ENCODE peak calls at places on chromosomes 7 and 10, in four cellular contexts. One of them, this sample, is unnamed.

GRCh38 chr7:75795831-75796285 is 17.7 kb downstream of the CCL24 start:
- DNase-seq in K562: peak; percentile 61
- DNase-seq in A549: no peak
- DNase-seq in NB4: peak; percentile 72
- DNase-seq in this sample: no peak

GRCh38 chr10:102613286-102613685 is 31.0 kb upstream of the TRIM8 start:
- DNase-seq in A549: no peak
- DNase-seq in NB4: no peak
- DNase-seq in K562: no peak
- DNase-seq in this sample: no peak

GRCh38 chr10:124993728-124994451 is 52.0 kb downstream of the ZRANB1 start:
- DNase-seq in NB4: no peak
- DNase-seq in A549: no peak
- DNase-seq in K562: no peak
- DNase-seq in this sample: no peak

GRCh38 chr7:1665721-1666250 is 4.3 kb upstream of the ELFN1 start:
- DNase-seq in K562: peak; percentile 57
- DNase-seq in A549: no peak
- DNase-seq in NB4: peak; percentile 66
- DNase-seq in this sample: no peak

GRCh38 chr7:69906309-69906995 is 308.2 kb downstream of the AUTS2 start:
- DNase-seq in K562: peak; percentile 6
- DNase-seq in A549: no peak
- DNase-seq in NB4: peak; percentile 90
- DNase-seq in this sample: no peak

GRCh38 chr7:22582860-22583640 is 83.1 kb upstream of the STEAP1B start:
- DNase-seq in A549: peak; percentile 48
- DNase-seq in NB4: no peak
- DNase-seq in K562: no peak
- DNase-seq in this sample: no peak

GRCh38 chr10:6766061-6766460 is 186.0 kb upstream of the PRKCQ start:
- DNase-seq in K562: no peak
- DNase-seq in NB4: peak; percentile 37
- DNase-seq in A549: no peak
- DNase-seq in this sample: no peak

GRCh38 chr10:73785721-73786511 is 510 bp downstream of the ZSWIM8 start:
- DNase-seq in NB4: peak; percentile 64
- DNase-seq in A549: no peak
- DNase-seq in K562: peak; percentile 72
- DNase-seq in this sample: no peak

GRCh38 chr10:110365356-110366143 is 60.8 kb upstream of the SMNDC1 start:
- DNase-seq in NB4: no peak
- DNase-seq in A549: no peak
- DNase-seq in K562: no peak
- DNase-seq in this sample: no peak

GRCh38 chr7:116197355-116197754 is 13.0 kb upstream of the TES start:
- DNase-seq in K562: no peak
- DNase-seq in NB4: no peak
- DNase-seq in A549: no peak
- DNase-seq in this sample: no peak

GRCh38 chr10:71427246-71427645 is 30.5 kb downstream of the CDH23 start:
- DNase-seq in K562: no peak
- DNase-seq in NB4: no peak
- DNase-seq in A549: no peak
- DNase-seq in this sample: no peak

GRCh38 chr10:68208424-68209042 is 23.4 kb downstream of the ATOH7 start:
- DNase-seq in K562: peak; percentile 62
- DNase-seq in A549: peak; percentile 78
- DNase-seq in NB4: peak; percentile 79
- DNase-seq in this sample: peak; percentile 72

GRCh38 chr10:126334272-126334671 is 54.0 kb downstream of the ADAM12 start:
- DNase-seq in NB4: no peak
- DNase-seq in K562: no peak
- DNase-seq in A549: no peak
- DNase-seq in this sample: no peak

GRCh38 chr10:49081532-49082275 is 33.6 kb downstream of the VSTM4 start:
- DNase-seq in NB4: no peak
- DNase-seq in A549: no peak
- DNase-seq in K562: no peak
- DNase-seq in this sample: peak; percentile 67

DNA sequence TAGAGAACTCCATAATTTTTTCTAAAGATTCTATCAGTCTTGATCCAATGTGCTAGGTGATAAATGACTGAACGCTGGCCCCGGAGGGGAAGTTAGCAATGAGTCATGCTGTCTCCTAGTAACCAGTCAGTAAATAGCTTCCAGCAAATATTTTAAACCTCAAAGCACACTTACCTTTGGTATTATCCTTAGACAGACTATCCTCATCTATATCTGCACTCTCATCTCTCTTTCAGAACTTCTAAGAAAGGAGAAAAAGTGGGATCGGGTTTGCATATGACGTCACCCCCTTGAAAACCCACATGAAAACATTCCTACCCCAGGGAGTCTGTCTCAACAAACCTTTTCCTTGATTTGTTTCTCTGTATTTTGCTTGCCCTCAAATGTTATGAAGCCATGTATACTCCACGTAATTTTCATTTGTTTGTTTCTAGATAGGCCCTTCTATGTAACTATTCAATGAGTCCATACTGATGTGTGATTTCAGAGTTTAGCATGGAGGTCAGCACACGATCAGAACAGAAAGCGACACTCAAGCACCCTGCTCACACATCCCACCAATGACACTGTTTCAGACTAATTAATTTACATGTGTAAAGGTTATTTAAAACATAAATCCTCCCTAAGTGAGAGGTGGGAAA is 174.9 kb upstream of the NRP1 start:
- DNase-seq in A549: peak; percentile 68
- DNase-seq in K562: peak; percentile 41
- DNase-seq in NB4: peak; percentile 56
- DNase-seq in this sample: peak; percentile 92
- TF ChIP-seq MYC in A549: no peak
- TF ChIP-seq MYC in K562: no peak
- TF ChIP-seq MYC in NB4: no peak
- TF ChIP-seq MYC in this sample: no peak

DNA sequence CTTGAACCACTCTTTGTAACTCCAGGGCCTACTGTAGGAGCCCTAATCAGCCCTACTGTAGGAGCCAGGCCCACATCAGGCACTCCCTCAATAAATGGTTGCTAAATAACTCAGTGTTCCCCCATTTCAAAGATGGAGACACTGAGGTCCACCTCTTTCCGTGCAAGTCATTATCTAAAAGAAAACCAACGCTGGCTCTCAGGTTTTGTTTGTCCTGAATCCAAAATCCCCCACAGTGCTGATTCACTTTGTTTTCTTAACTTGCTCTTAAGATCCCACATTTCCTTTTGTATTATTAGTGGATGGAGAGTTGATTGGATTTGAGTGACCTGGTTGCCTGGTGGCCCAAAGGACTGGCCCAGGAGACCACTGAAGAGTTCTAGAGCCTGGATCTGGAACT is 146.7 kb downstream of the KCNMA1 start:
- DNase-seq in K562: no peak
- DNase-seq in NB4: no peak
- DNase-seq in A549: no peak
- DNase-seq in this sample: no peak
- TF ChIP-seq MYC in K562: no peak
- TF ChIP-seq MYC in NB4: no peak
- TF ChIP-seq MYC in A549: no peak
- TF ChIP-seq MYC in this sample: no peak

DNA sequence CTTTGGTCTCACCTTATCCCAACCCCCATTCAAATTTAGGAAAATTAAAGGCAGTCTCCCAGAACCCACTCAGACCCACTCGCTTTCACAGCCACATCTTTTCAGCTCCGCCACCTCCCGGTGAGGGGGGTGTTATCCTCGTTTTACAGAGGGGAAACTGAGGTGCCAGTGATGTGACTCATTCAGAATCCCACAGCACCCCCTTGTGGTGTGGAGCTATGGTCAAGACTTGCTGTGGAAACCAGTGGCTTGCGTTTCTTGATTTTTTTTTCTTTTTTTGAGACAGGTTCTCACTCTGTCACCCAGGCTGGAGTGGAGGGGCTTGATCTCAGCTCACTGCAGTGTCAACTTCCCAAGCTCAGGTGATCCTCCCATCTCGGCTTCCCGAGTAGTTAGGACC is 27.6 kb downstream of the SLC35G1 start:
- DNase-seq in NB4: peak; percentile 25
- DNase-seq in A549: no peak
- DNase-seq in K562: peak; percentile 34
- DNase-seq in this sample: no peak
- TF ChIP-seq MYC in NB4: no peak
- TF ChIP-seq MYC in A549: no peak
- TF ChIP-seq MYC in K562: no peak
- TF ChIP-seq MYC in this sample: no peak

DNA sequence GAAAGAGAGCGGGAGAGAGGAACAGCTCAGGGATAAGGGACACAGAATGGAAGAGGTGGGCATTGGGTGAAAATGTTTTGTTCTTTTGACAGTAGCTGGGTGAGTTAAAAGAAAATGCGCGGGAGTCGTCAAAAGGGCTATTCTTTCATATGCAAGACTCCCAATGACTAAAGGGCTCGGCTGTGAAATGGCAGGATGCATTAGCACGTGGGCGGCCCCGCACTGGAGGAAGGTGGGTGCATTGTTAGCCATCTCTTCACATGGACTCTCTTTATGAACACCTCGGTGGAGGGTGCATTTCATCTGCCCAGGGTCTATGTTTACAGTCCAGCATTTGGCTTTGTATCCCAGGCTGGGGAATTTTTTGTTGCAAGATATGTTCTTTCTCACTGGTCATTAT is 49.5 kb downstream of the NRAP start:
- DNase-seq in K562: no peak
- DNase-seq in A549: no peak
- DNase-seq in NB4: no peak
- DNase-seq in this sample: no peak
- TF ChIP-seq MYC in K562: no peak
- TF ChIP-seq MYC in A549: no peak
- TF ChIP-seq MYC in NB4: no peak
- TF ChIP-seq MYC in this sample: no peak

DNA sequence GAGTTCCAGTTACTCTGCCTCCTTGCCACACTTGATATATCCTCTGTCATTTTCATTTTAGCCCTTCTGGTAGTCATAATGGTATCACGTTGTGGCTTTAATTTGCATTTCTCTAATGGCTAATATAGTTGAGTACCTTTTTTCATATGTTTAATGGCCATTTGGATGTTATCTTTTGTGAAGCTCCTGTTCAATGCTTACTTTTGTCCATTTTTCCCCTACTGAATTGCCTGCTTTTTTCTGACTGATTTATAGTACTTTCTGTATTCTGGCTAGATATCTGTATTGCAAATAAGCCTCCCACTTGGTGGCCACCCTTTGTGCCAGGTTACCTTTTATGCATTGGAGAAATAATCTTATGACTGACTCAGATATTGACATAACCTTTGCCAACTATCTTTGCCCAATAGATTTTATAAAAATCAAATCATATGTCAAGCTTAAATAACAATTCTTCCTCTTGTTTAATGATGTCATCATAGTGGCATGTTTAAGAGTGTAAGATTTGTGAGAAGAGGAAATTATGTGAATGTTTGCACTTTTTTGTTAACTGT is 50.6 kb downstream of the PRPF18 start:
- DNase-seq in NB4: no peak
- DNase-seq in K562: no peak
- DNase-seq in A549: no peak
- DNase-seq in this sample: no peak
- TF ChIP-seq MYC in NB4: no peak
- TF ChIP-seq MYC in K562: no peak
- TF ChIP-seq MYC in A549: no peak
- TF ChIP-seq MYC in this sample: no peak

GRCh38 chr10:8389630-8390029 is 335.1 kb downstream of the GATA3 start:
- DNase-seq in K562: no peak
- DNase-seq in A549: peak; percentile 53
- DNase-seq in NB4: no peak
- DNase-seq in this sample: no peak

GRCh38 chr10:8393531-8393930 is 339.0 kb downstream of the GATA3 start:
- DNase-seq in NB4: no peak
- DNase-seq in A549: no peak
- DNase-seq in K562: no peak
- DNase-seq in this sample: no peak

GRCh38 chr10:8396675-8397074 is 342.2 kb downstream of the GATA3 start:
- DNase-seq in K562: no peak
- DNase-seq in A549: no peak
- DNase-seq in NB4: no peak
- DNase-seq in this sample: no peak

GRCh38 chr10:8386781-8387180 is 332.3 kb downstream of the GATA3 start:
- DNase-seq in A549: no peak
- DNase-seq in NB4: no peak
- DNase-seq in K562: no peak
- DNase-seq in this sample: no peak

GRCh38 chr10:8392216-8392615 is 337.7 kb downstream of the GATA3 start:
- DNase-seq in K562: no peak
- DNase-seq in NB4: no peak
- DNase-seq in A549: no peak
- DNase-seq in this sample: no peak
- TF ChIP-seq MYC in K562: no peak
- TF ChIP-seq MYC in NB4: no peak
- TF ChIP-seq MYC in A549: no peak
- TF ChIP-seq MYC in this sample: no peak

GRCh38 chr7:30201921-30202320 is 67.1 kb downstream of the MTURN start:
- DNase-seq in K562: no peak
- DNase-seq in A549: no peak
- DNase-seq in NB4: no peak
- DNase-seq in this sample: no peak
- TF ChIP-seq MYC in K562: no peak
- TF ChIP-seq MYC in A549: no peak
- TF ChIP-seq MYC in NB4: no peak
- TF ChIP-seq MYC in this sample: no peak

DNA sequence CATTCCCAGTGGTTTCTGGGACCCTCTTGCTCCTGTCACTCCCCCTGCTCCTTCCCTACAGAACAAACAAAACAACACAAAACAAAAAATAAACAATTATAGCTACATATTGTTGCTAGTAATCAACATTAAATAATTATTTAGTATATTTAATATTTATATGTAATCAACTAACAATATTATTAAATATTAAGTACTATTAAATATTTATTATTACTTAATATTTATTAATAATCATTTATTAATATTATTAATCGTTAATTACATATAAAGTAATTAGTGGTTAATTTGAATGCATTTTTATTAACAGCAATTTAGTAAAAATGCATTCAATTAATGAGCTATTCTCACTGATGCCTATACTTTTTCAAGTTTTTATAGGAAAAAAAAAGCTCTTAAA is 139.4 kb downstream of the ITGB8 start:
- DNase-seq in A549: no peak
- DNase-seq in K562: no peak
- DNase-seq in NB4: no peak
- DNase-seq in this sample: no peak
- TF ChIP-seq MYC in A549: no peak
- TF ChIP-seq MYC in K562: no peak
- TF ChIP-seq MYC in NB4: no peak
- TF ChIP-seq MYC in this sample: no peak

This sample was measured in HepG2.